ENCODE peak calls at places on chromosome 5, in nine cellular contexts. Y, G, B, J, K, S, Q, T and M are unnamed samples.

GRCh38 chr5:33118761-33119415 is 321.9 kb upstream of the TARS1 start:
- DNase-seq in Y (peak; percentile 56), G (no peak), B (no peak), J (no peak), K (no peak), S (no peak), Q (no peak), T (no peak), M (no peak)

GRCh38 chr5:142426129-142426641 is 101.4 kb upstream of the SPRY4 start:
- DNase-seq in Y (peak; percentile 47), G (no peak), B (no peak), J (peak; percentile 45), K (no peak), S (peak; percentile 33), Q (peak; percentile 23), T (no peak), M (peak; percentile 67)

GRCh38 chr5:41193462-41194166 is 19.7 kb downstream of the C6 start:
- DNase-seq in Y (peak; percentile 84), G (no peak), B (no peak), J (no peak), K (no peak), S (no peak), Q (no peak), T (no peak), M (no peak)

GRCh38 chr5:138629383-138629782 is 54.2 kb upstream of the HSPA9 start:
- DNase-seq in Y (no peak), G (no peak), B (no peak), J (no peak), K (no peak), S (no peak), Q (no peak), T (no peak), M (no peak)

GRCh38 chr5:157612071-157612476 is 36.5 kb upstream of the ADAM19 start:
- DNase-seq in Y (no peak), G (no peak), B (no peak), J (no peak), K (no peak), S (no peak), Q (no peak), T (no peak), M (no peak)

GRCh38 chr5:6583049-6583880 is 49.6 kb downstream of the NSUN2 start:
- DNase-seq in Y (no peak), G (peak; percentile 44), B (no peak), J (no peak), K (peak; percentile 10), S (no peak), Q (peak; percentile 63), T (peak; percentile 17), M (no peak)

GRCh38 chr5:137617806-137618205 is 118.1 kb downstream of the KLHL3 start:
- DNase-seq in Y (no peak), G (no peak), B (no peak), J (no peak), K (no peak), S (no peak), Q (no peak), T (no peak), M (no peak)

GRCh38 chr5:1666812-1667588 is 132.6 kb downstream of the MRPL36 start:
- DNase-seq in Y (no peak), G (peak; percentile 68), B (no peak), J (peak; percentile 53), K (no peak), S (no peak), Q (peak; percentile 94), T (peak; percentile 71), M (no peak)

GRCh38 chr5:36359267-36359666 is 57.6 kb upstream of the RANBP3L start:
- DNase-seq in Y (no peak), G (no peak), B (no peak), J (no peak), K (no peak), S (no peak), Q (no peak), T (no peak), M (no peak)

GRCh38 chr5:7904170-7904569 is 35.2 kb downstream of the MTRR start:
- DNase-seq in Y (no peak), G (no peak), B (no peak), J (no peak), K (no peak), S (no peak), Q (no peak), T (no peak), M (no peak)

GRCh38 chr5:172173771-172174170 is 14.3 kb downstream of the STK10 start:
- DNase-seq in Y (no peak), G (no peak), B (no peak), J (peak; percentile 83), K (peak; percentile 16), S (peak; percentile 54), Q (no peak), T (no peak), M (no peak)

GRCh38 chr5:59813761-59814562 is 79.6 kb downstream of the PDE4D start:
- DNase-seq in Y (peak; percentile 39), G (peak; percentile 43), B (peak; percentile 75), J (peak; percentile 17), K (no peak), S (no peak), Q (peak; percentile 67), T (peak; percentile 61), M (no peak)

GRCh38 chr5:121915765-121916164 is 46.0 kb upstream of the SRFBP1 start:
- DNase-seq in Y (no peak), G (no peak), B (no peak), J (no peak), K (no peak), S (no peak), Q (no peak), T (no peak), M (peak; percentile 3)

GRCh38 chr5:149596712-149597111 is 15.4 kb downstream of the ARHGEF37 start:
- DNase-seq in Y (no peak), G (no peak), B (no peak), J (no peak), K (no peak), S (no peak), Q (no peak), T (no peak), M (no peak)

GRCh38 chr5:107469064-107469463 is 201.7 kb downstream of the EFNA5 start:
- DNase-seq in Y (no peak), G (no peak), B (no peak), J (no peak), K (no peak), S (no peak), Q (no peak), T (no peak), M (no peak)

GRCh38 chr5:38420691-38421395 is 135.6 kb downstream of the LIFR start:
- DNase-seq in Y (peak; percentile 66), G (peak; percentile 22), B (peak; percentile 62), J (peak; percentile 14), K (no peak), S (no peak), Q (peak; percentile 63), T (peak; percentile 54), M (no peak)

GRCh38 chr5:90987711-90988110 is 395.4 kb downstream of the ARRDC3 start:
- DNase-seq in Y (no peak), G (no peak), B (no peak), J (no peak), K (no peak), S (no peak), Q (no peak), T (no peak), M (no peak)

GRCh38 chr5:178232124-178232919 is at the start of gene PHYKPL:
- DNase-seq in Y (no peak), G (no peak), B (no peak), J (peak; percentile 81), K (peak; percentile 66), S (peak; percentile 49), Q (peak; percentile 60), T (peak; percentile 79), M (peak; percentile 32)

GRCh38 chr5:110105692-110106091 is 416.0 kb downstream of the MAN2A1 start:
- DNase-seq in Y (peak; percentile 33), G (no peak), B (no peak), J (no peak), K (no peak), S (no peak), Q (no peak), T (no peak), M (peak; percentile 13)

GRCh38 chr5:26833596-26833995 is 204.8 kb downstream of the CDH9 start:
- DNase-seq in Y (peak; percentile 0), G (no peak), B (no peak), J (no peak), K (no peak), S (no peak), Q (no peak), T (no peak), M (no peak)

GRCh38 chr5:30401479-30402058 is 791.9 kb upstream of the CDH6 start:
- DNase-seq in Y (peak; percentile 8), G (no peak), B (no peak), J (no peak), K (no peak), S (no peak), Q (peak; percentile 55), T (peak; percentile 39), M (no peak)

GRCh38 chr5:135189024-135189423 is 155.0 kb upstream of the PITX1 start:
- DNase-seq in Y (no peak), G (no peak), B (no peak), J (no peak), K (no peak), S (no peak), Q (no peak), T (no peak), M (no peak)

GRCh38 chr5:174693697-174694400 is 30.5 kb upstream of the MSX2 start:
- DNase-seq in Y (no peak), G (no peak), B (no peak), J (no peak), K (no peak), S (no peak), Q (no peak), T (no peak), M (no peak)

GRCh38 chr5:170046221-170046620 is 59.5 kb upstream of the FOXI1 start:
- DNase-seq in Y (no peak), G (no peak), B (no peak), J (no peak), K (no peak), S (no peak), Q (no peak), T (no peak), M (no peak)

GRCh38 chr5:174306345-174307030 is 261.0 kb downstream of the NSG2 start:
- DNase-seq in Y (no peak), G (no peak), B (no peak), J (no peak), K (no peak), S (no peak), Q (no peak), T (no peak), M (no peak)

GRCh38 chr5:57595530-57596098 is 113.0 kb upstream of the ACTBL2 start:
- DNase-seq in Y (no peak), G (peak; percentile 71), B (no peak), J (no peak), K (no peak), S (no peak), Q (no peak), T (no peak), M (no peak)

GRCh38 chr5:103522586-103522985 is 40.0 kb downstream of the NUDT12 start:
- DNase-seq in Y (no peak), G (no peak), B (no peak), J (no peak), K (no peak), S (no peak), Q (no peak), T (no peak), M (no peak)

GRCh38 chr5:149470942-149471341 is 80.3 kb downstream of the CSNK1A1 start:
- DNase-seq in Y (no peak), G (no peak), B (no peak), J (no peak), K (no peak), S (no peak), Q (no peak), T (no peak), M (no peak)